ENCODE peak calls at places on chromosomes 7 and 10, in six cellular contexts. P is iris pigment epithelial cell; N is stimulated activated CD4-positive, alpha-beta T cell treated with anti-CD3 and anti-CD28 coated beads, Interleukin-1b, Interleukin-23, amount 100 ng/mL, for 24 hours; G is endothelial cell of umbilical vein; C is upper lobe of left lung; R is RCC 7860. M is an unnamed sample.

GRCh38 chr10:91887075-91887899 is 22.0 kb downstream of the FGFBP3 start:
- DNase-seq in N (no peak), C (peak), G (peak), P (peak), R (no peak), M (no peak)

GRCh38 chr7:111137296-111138195 is 46.6 kb downstream of the LRRN3 start:
- DNase-seq in N (peak), C (peak), P (peak), G (no peak), R (no peak), M (no peak)

GRCh38 chr7:65812281-65812680 is 60.6 kb upstream of the VKORC1L1 start:
- DNase-seq in R (no peak), C (no peak), G (no peak), N (no peak), P (peak), M (no peak)

GRCh38 chr7:47614450-47614849 is 32.5 kb upstream of the TNS3 start:
- DNase-seq in N (no peak), R (no peak), G (no peak), P (no peak), C (no peak), M (no peak)

GRCh38 chr10:126749030-126749655 is 78.7 kb upstream of the C10orf90 start:
- DNase-seq in N (peak), R (peak), C (peak), G (peak), P (peak), M (no peak)

GRCh38 chr7:139776486-139777303 is 1.1 kb downstream of the HIPK2 start:
- DNase-seq in N (no peak), R (peak), P (peak), G (peak), C (peak), M (no peak)

GRCh38 chr10:4144802-4145201 is 359.8 kb upstream of the KLF6 start:
- DNase-seq in R (no peak), P (no peak), G (no peak), N (no peak), C (no peak), M (no peak)

GRCh38 chr10:69152002-69152401 is 28.0 kb downstream of the VPS26A start:
- DNase-seq in G (no peak), C (no peak), N (no peak), R (no peak), P (no peak), M (no peak)

GRCh38 chr7:139671967-139672366 is 105.8 kb downstream of the HIPK2 start:
- DNase-seq in C (no peak), G (no peak), N (no peak), R (no peak), P (no peak), M (no peak)

GRCh38 chr10:109640915-109641314 is 282.4 kb downstream of the XPNPEP1 start:
- DNase-seq in G (no peak), N (no peak), P (no peak), R (no peak), C (no peak), M (no peak)

GRCh38 chr7:1707756-1708611 is 37.9 kb downstream of the ELFN1 start:
- DNase-seq in C (no peak), P (no peak), N (no peak), R (no peak), G (no peak), M (no peak)

GRCh38 chr7:131238260-131238940 is 89.3 kb upstream of the MKLN1 start:
- DNase-seq in G (peak), C (no peak), N (no peak), R (peak), P (peak), M (no peak)

GRCh38 chr10:127908106-127908957 is 1.4 kb downstream of the PTPRE start:
- DNase-seq in R (peak), C (peak), P (peak), N (no peak), G (peak), M (no peak)

GRCh38 chr10:120600871-120601644 is 144.0 kb downstream of the PLPP4 start:
- DNase-seq in N (no peak), C (no peak), G (peak), R (peak), P (peak), M (no peak)

GRCh38 chr7:137994091-137994688 is 7.7 kb downstream of the CREB3L2 start:
- DNase-seq in N (no peak), R (peak), P (no peak), C (no peak), G (no peak), M (no peak)

GRCh38 chr7:17583786-17584185 is 285.3 kb downstream of the AHR start:
- DNase-seq in R (no peak), G (no peak), P (no peak), C (no peak), N (no peak), M (no peak)

GRCh38 chr7:71707041-71707440 is 575.1 kb downstream of the GALNT17 start:
- DNase-seq in R (no peak), G (no peak), C (no peak), N (no peak), P (no peak), M (no peak)